ENCODE peak calls at places on chromosomes 5 and 9, in seven cellular contexts. T, Z, O, E, V, Y and J are unnamed samples.

GRCh38 chr9:110659891-110660541 is 8.6 kb upstream of the MUSK start:
- DNase-seq in O (no peak), T (no peak), V (no peak), E (no peak), Y (no peak), Z (no peak), J (no peak)

GRCh38 chr5:115806986-115807653 is 9.3 kb downstream of the CDO1 start:
- DNase-seq in T (no peak), O (no peak), Y (no peak), V (no peak), E (no peak), Z (no peak), J (no peak)

GRCh38 chr5:39214912-39215709 is 4.3 kb downstream of the FYB1 start:
- DNase-seq in O (peak), T (no peak), V (no peak), Y (no peak), Z (no peak), E (no peak), J (no peak)

GRCh38 chr9:5612187-5612535 is 16.7 kb upstream of the RIC1 start:
- DNase-seq in T (no peak), E (no peak), O (no peak), Y (no peak), V (no peak), Z (no peak), J (no peak)

GRCh38 chr5:180873628-180874520 is 12.8 kb upstream of the ZFP62 start:
- DNase-seq in E (no peak), Y (no peak), V (no peak), O (no peak), Z (no peak), T (peak), J (no peak)

GRCh38 chr9:111483419-111483861 is 743 bp downstream of the ECPAS start:
- DNase-seq in V (no peak), Y (no peak), Z (peak), E (peak), T (peak), O (peak), J (peak)

GRCh38 chr9:125964702-125965225 is 217.6 kb downstream of the PBX3 start:
- DNase-seq in E (no peak), O (no peak), Y (no peak), Z (no peak), T (no peak), V (no peak), J (no peak)

GRCh38 chr9:29297592-29297991 is 1724.3 kb upstream of the C9orf72 start:
- DNase-seq in T (no peak), Z (no peak), Y (no peak), O (no peak), E (no peak), V (no peak), J (peak)

GRCh38 chr5:56190500-56190899 is 42.6 kb downstream of the ANKRD55 start:
- DNase-seq in T (no peak), Z (no peak), V (peak), Y (no peak), O (peak), E (peak), J (no peak)

GRCh38 chr9:135525241-135526088 is 4.2 kb downstream of the LCN1 start:
- DNase-seq in V (no peak), Y (no peak), O (no peak), Z (no peak), E (no peak), T (no peak), J (no peak)

GRCh38 chr9:132873403-132873802 is 4.7 kb downstream of the AK8 start:
- DNase-seq in V (no peak), T (no peak), O (no peak), E (no peak), Z (no peak), Y (no peak), J (no peak)

GRCh38 chr5:178551059-178551458 is 39.1 kb downstream of the COL23A1 start:
- DNase-seq in Y (no peak), V (no peak), T (peak), Z (peak), O (peak), E (no peak), J (peak)

GRCh38 chr9:71858812-71859211 is 52.2 kb downstream of the ABHD17B start:
- DNase-seq in T (no peak), V (no peak), Y (no peak), E (no peak), O (no peak), Z (no peak), J (peak)

GRCh38 chr9:80305136-80305535 is 733.4 kb downstream of the TLE4 start:
- DNase-seq in Y (no peak), E (no peak), T (no peak), V (no peak), Z (no peak), O (no peak), J (no peak)

GRCh38 chr5:168131519-168131918 is 159.9 kb upstream of the WWC1 start:
- DNase-seq in O (no peak), Y (no peak), V (no peak), E (no peak), Z (no peak), T (no peak), J (no peak)

GRCh38 chr5:116411101-116411571 is 163.5 kb downstream of the SEMA6A start:
- DNase-seq in V (no peak), T (no peak), O (no peak), Z (no peak), E (no peak), Y (no peak), J (no peak)

GRCh38 chr5:45774528-45774927 is 78.3 kb upstream of the HCN1 start:
- DNase-seq in Y (no peak), Z (no peak), E (no peak), T (peak), O (no peak), V (no peak), J (peak)

GRCh38 chr9:5624655-5625054 is 4.3 kb upstream of the RIC1 start:
- DNase-seq in T (no peak), O (no peak), E (no peak), Z (no peak), V (no peak), Y (no peak), J (no peak)

GRCh38 chr5:126403871-126404270 is 19.3 kb upstream of the GRAMD2B start:
- DNase-seq in V (no peak), O (no peak), Y (no peak), T (no peak), E (no peak), Z (no peak), J (no peak)

GRCh38 chr9:124768275-124768674 is 2.8 kb downstream of the NR6A1 start:
- DNase-seq in Y (no peak), Z (no peak), E (no peak), T (no peak), O (no peak), V (no peak), J (no peak)

GRCh38 chr5:140764177-140765020 is 21.5 kb upstream of the PCDHA1 start:
- DNase-seq in O (no peak), Z (no peak), E (no peak), V (no peak), T (no peak), Y (no peak), J (no peak)

GRCh38 chr9:37094751-37095150 is 25.6 kb upstream of the ZCCHC7 start:
- DNase-seq in V (no peak), Y (no peak), T (no peak), E (no peak), O (no peak), Z (no peak), J (no peak)

GRCh38 chr9:120733190-120733589 is 18.9 kb upstream of the MEGF9 start:
- DNase-seq in E (no peak), Y (peak), Z (no peak), O (no peak), T (no peak), V (peak), J (no peak)

GRCh38 chr5:150650713-150651000 is 10.2 kb downstream of the SYNPO start:
- DNase-seq in T (no peak), Z (no peak), O (no peak), V (no peak), E (no peak), Y (peak), J (no peak)

GRCh38 chr5:135834639-135835529 is at the start of gene SLC25A48:
- DNase-seq in Y (no peak), Z (peak), V (peak), E (no peak), O (no peak), T (no peak), J (peak)

GRCh38 chr5:132302413-132302812 is 8.2 kb downstream of the SLC22A4 start:
- DNase-seq in Z (no peak), Y (no peak), T (no peak), O (no peak), E (no peak), V (no peak), J (no peak)

GRCh38 chr9:99594056-99594780 is 227.5 kb upstream of the NR4A3 start:
- DNase-seq in Y (no peak), O (no peak), Z (no peak), E (no peak), V (no peak), T (no peak), J (no peak)

GRCh38 chr9:113397077-113397696 is 3.9 kb downstream of the ALAD start:
- DNase-seq in V (no peak), E (no peak), Z (no peak), T (no peak), O (no peak), Y (no peak), J (no peak)

GRCh38 chr9:138078846-138079245 is 201.3 kb downstream of the CACNA1B start:
- DNase-seq in O (no peak), E (no peak), V (no peak), T (no peak), Y (no peak), Z (no peak), J (no peak)

GRCh38 chr5:94025788-94026473 is 284.5 kb upstream of the POU5F2 start:
- DNase-seq in Z (no peak), E (no peak), V (peak), Y (no peak), T (no peak), O (no peak), J (no peak)

GRCh38 chr5:96807099-96807654 is 568 bp downstream of the ERAP1 start:
- DNase-seq in O (no peak), E (no peak), Z (peak), Y (peak), T (peak), V (peak), J (peak)